ENCODE peak calls at places on chromosomes 1 and 21, in five cellular contexts. One of them, this sample, is unnamed.

GRCh38 chr1:218317061-218317460 is 28.1 kb upstream of the TGFB2 start:
- DNase-seq in NB4: no peak
- DNase-seq in stimulated activated CD8-positive, alpha-beta memory T cell treated with anti-CD3 and anti-CD28 coated beads, Interleukin-2, amount 100 ng/mL, for 1 hour: no peak
- DNase-seq in left lung: no peak
- DNase-seq in omental fat pad: no peak
- DNase-seq in this sample: no peak

GRCh38 chr1:245085508-245086095 is 69.2 kb upstream of the KIF26B start:
- DNase-seq in NB4: no peak
- DNase-seq in stimulated activated CD8-positive, alpha-beta memory T cell treated with anti-CD3 and anti-CD28 coated beads, Interleukin-2, amount 100 ng/mL, for 1 hour: no peak
- DNase-seq in left lung: no peak
- DNase-seq in omental fat pad: no peak
- DNase-seq in this sample: no peak

GRCh38 chr1:8516793-8517556 is 199.1 kb downstream of the SLC45A1 start:
- DNase-seq in NB4: peak; percentile 29
- DNase-seq in stimulated activated CD8-positive, alpha-beta memory T cell treated with anti-CD3 and anti-CD28 coated beads, Interleukin-2, amount 100 ng/mL, for 1 hour: no peak
- DNase-seq in left lung: no peak
- DNase-seq in omental fat pad: no peak
- DNase-seq in this sample: no peak

GRCh38 chr1:189513091-189513490 is 964.6 kb downstream of the BRINP3 start:
- DNase-seq in NB4: no peak
- DNase-seq in stimulated activated CD8-positive, alpha-beta memory T cell treated with anti-CD3 and anti-CD28 coated beads, Interleukin-2, amount 100 ng/mL, for 1 hour: no peak
- DNase-seq in left lung: peak; percentile 13
- DNase-seq in omental fat pad: no peak
- DNase-seq in this sample: no peak

GRCh38 chr21:42097860-42098259 is 26.7 kb downstream of the UMODL1 start:
- DNase-seq in NB4: peak; percentile 91
- DNase-seq in stimulated activated CD8-positive, alpha-beta memory T cell treated with anti-CD3 and anti-CD28 coated beads, Interleukin-2, amount 100 ng/mL, for 1 hour: no peak
- DNase-seq in left lung: peak; percentile 39
- DNase-seq in omental fat pad: no peak
- DNase-seq in this sample: no peak

GRCh38 chr1:45543599-45544417 is 6.8 kb upstream of the AKR1A1 start:
- DNase-seq in NB4: peak; percentile 90
- DNase-seq in stimulated activated CD8-positive, alpha-beta memory T cell treated with anti-CD3 and anti-CD28 coated beads, Interleukin-2, amount 100 ng/mL, for 1 hour: peak; percentile 40
- DNase-seq in left lung: peak; percentile 80
- DNase-seq in omental fat pad: no peak
- DNase-seq in this sample: no peak

GRCh38 chr1:32872189-32872898 is 1.6 kb upstream of the FNDC5 start:
- DNase-seq in NB4: peak; percentile 67
- DNase-seq in stimulated activated CD8-positive, alpha-beta memory T cell treated with anti-CD3 and anti-CD28 coated beads, Interleukin-2, amount 100 ng/mL, for 1 hour: peak; percentile 39
- DNase-seq in left lung: no peak
- DNase-seq in omental fat pad: peak; percentile 81
- DNase-seq in this sample: no peak

GRCh38 chr1:15526021-15526489 is 593 bp upstream of the DNAJC16 start:
- DNase-seq in NB4: no peak
- DNase-seq in stimulated activated CD8-positive, alpha-beta memory T cell treated with anti-CD3 and anti-CD28 coated beads, Interleukin-2, amount 100 ng/mL, for 1 hour: no peak
- DNase-seq in left lung: no peak
- DNase-seq in omental fat pad: no peak
- DNase-seq in this sample: no peak

GRCh38 chr1:38730511-38731397 is 128.8 kb downstream of the RRAGC start:
- DNase-seq in NB4: no peak
- DNase-seq in stimulated activated CD8-positive, alpha-beta memory T cell treated with anti-CD3 and anti-CD28 coated beads, Interleukin-2, amount 100 ng/mL, for 1 hour: no peak
- DNase-seq in left lung: no peak
- DNase-seq in omental fat pad: no peak
- DNase-seq in this sample: no peak

GRCh38 chr1:21552715-21553114 is 43.5 kb downstream of the ALPL start:
- DNase-seq in NB4: peak; percentile 54
- DNase-seq in stimulated activated CD8-positive, alpha-beta memory T cell treated with anti-CD3 and anti-CD28 coated beads, Interleukin-2, amount 100 ng/mL, for 1 hour: no peak
- DNase-seq in left lung: no peak
- DNase-seq in omental fat pad: no peak
- DNase-seq in this sample: no peak

GRCh38 chr1:47696911-47697441 is 259.1 kb downstream of the FOXD2 start:
- DNase-seq in NB4: no peak
- DNase-seq in stimulated activated CD8-positive, alpha-beta memory T cell treated with anti-CD3 and anti-CD28 coated beads, Interleukin-2, amount 100 ng/mL, for 1 hour: no peak
- DNase-seq in left lung: no peak
- DNase-seq in omental fat pad: no peak
- DNase-seq in this sample: no peak

GRCh38 chr1:9028921-9029715 is 2.9 kb upstream of the SLC2A7 start:
- DNase-seq in NB4: no peak
- DNase-seq in stimulated activated CD8-positive, alpha-beta memory T cell treated with anti-CD3 and anti-CD28 coated beads, Interleukin-2, amount 100 ng/mL, for 1 hour: no peak
- DNase-seq in left lung: no peak
- DNase-seq in omental fat pad: no peak
- DNase-seq in this sample: no peak

GRCh38 chr1:193104906-193105820 is at the start of gene GLRX2:
- DNase-seq in NB4: peak; percentile 89
- DNase-seq in stimulated activated CD8-positive, alpha-beta memory T cell treated with anti-CD3 and anti-CD28 coated beads, Interleukin-2, amount 100 ng/mL, for 1 hour: peak; percentile 40
- DNase-seq in left lung: peak; percentile 98
- DNase-seq in omental fat pad: peak; percentile 52
- DNase-seq in this sample: peak; percentile 44

GRCh38 chr1:221829327-221830011 is 87.6 kb upstream of the DUSP10 start:
- DNase-seq in NB4: peak; percentile 23
- DNase-seq in stimulated activated CD8-positive, alpha-beta memory T cell treated with anti-CD3 and anti-CD28 coated beads, Interleukin-2, amount 100 ng/mL, for 1 hour: no peak
- DNase-seq in left lung: no peak
- DNase-seq in omental fat pad: no peak
- DNase-seq in this sample: no peak

GRCh38 chr1:24442764-24443163 is 27.2 kb downstream of the NIPAL3 start:
- DNase-seq in NB4: no peak
- DNase-seq in stimulated activated CD8-positive, alpha-beta memory T cell treated with anti-CD3 and anti-CD28 coated beads, Interleukin-2, amount 100 ng/mL, for 1 hour: no peak
- DNase-seq in left lung: no peak
- DNase-seq in omental fat pad: no peak
- DNase-seq in this sample: no peak

GRCh38 chr1:168180148-168180524 is 1.4 kb downstream of the TIPRL start:
- DNase-seq in NB4: peak; percentile 11
- DNase-seq in stimulated activated CD8-positive, alpha-beta memory T cell treated with anti-CD3 and anti-CD28 coated beads, Interleukin-2, amount 100 ng/mL, for 1 hour: no peak
- DNase-seq in left lung: no peak
- DNase-seq in omental fat pad: no peak
- DNase-seq in this sample: no peak

GRCh38 chr1:13964768-13965167 is 264.8 kb downstream of the PRDM2 start:
- DNase-seq in NB4: no peak
- DNase-seq in stimulated activated CD8-positive, alpha-beta memory T cell treated with anti-CD3 and anti-CD28 coated beads, Interleukin-2, amount 100 ng/mL, for 1 hour: no peak
- DNase-seq in left lung: no peak
- DNase-seq in omental fat pad: no peak
- DNase-seq in this sample: no peak

GRCh38 chr1:157431751-157432150 is 120.6 kb downstream of the FCRL5 start:
- DNase-seq in NB4: no peak
- DNase-seq in stimulated activated CD8-positive, alpha-beta memory T cell treated with anti-CD3 and anti-CD28 coated beads, Interleukin-2, amount 100 ng/mL, for 1 hour: no peak
- DNase-seq in left lung: no peak
- DNase-seq in omental fat pad: no peak
- DNase-seq in this sample: no peak

GRCh38 chr1:50971748-50972305 is 1.8 kb downstream of the CDKN2C start:
- DNase-seq in NB4: no peak
- DNase-seq in stimulated activated CD8-positive, alpha-beta memory T cell treated with anti-CD3 and anti-CD28 coated beads, Interleukin-2, amount 100 ng/mL, for 1 hour: no peak
- DNase-seq in left lung: no peak
- DNase-seq in omental fat pad: no peak
- DNase-seq in this sample: no peak

GRCh38 chr1:170593173-170593572 is 61.2 kb downstream of the GORAB start:
- DNase-seq in NB4: peak; percentile 3
- DNase-seq in stimulated activated CD8-positive, alpha-beta memory T cell treated with anti-CD3 and anti-CD28 coated beads, Interleukin-2, amount 100 ng/mL, for 1 hour: no peak
- DNase-seq in left lung: no peak
- DNase-seq in omental fat pad: no peak
- DNase-seq in this sample: no peak

This sample was measured in activated gamma-delta T cell.